ENCODE peak calls at places on chromosomes 4 and X, in nine cellular contexts. I, B, N, W, U, G, X, A and F are unnamed samples.

GRCh38 chr4:145436793-145437192 is 44.9 kb upstream of the SMAD1 start:
- DNase-seq in A (no peak), W (no peak), B (no peak), U (no peak), G (no peak), X (no peak), N (no peak), I (no peak), F (no peak)

GRCh38 chrX:1610736-1611135 is 4.1 kb upstream of the ASMT start:
- DNase-seq in A (no peak), G (no peak), U (no peak), W (no peak), N (no peak), B (no peak), I (no peak), X (no peak), F (no peak)

GRCh38 chr4:75916091-75916661 is 13.9 kb upstream of the PPEF2 start:
- DNase-seq in A (peak; percentile 52), U (no peak), I (peak; percentile 65), W (peak; percentile 49), G (no peak), X (no peak), N (no peak), B (no peak), F (no peak)

GRCh38 chr4:3676196-3676595 is 90.0 kb upstream of the ADRA2C start:
- DNase-seq in B (no peak), W (no peak), A (no peak), G (no peak), N (peak; percentile 65), U (no peak), X (no peak), I (no peak), F (peak; percentile 70)

GRCh38 chrX:574355-574754 is 56.2 kb upstream of the SHOX start:
- DNase-seq in X (no peak), I (no peak), U (no peak), N (no peak), A (no peak), W (peak; percentile 11), G (no peak), B (no peak), F (no peak)

GRCh38 chr4:73603854-73604584 is 16.2 kb downstream of the RASSF6 start:
- DNase-seq in G (no peak), N (no peak), I (peak; percentile 42), W (no peak), A (peak; percentile 18), X (no peak), B (no peak), U (no peak), F (no peak)

GRCh38 chr4:184485279-184485678 is 10.9 kb upstream of the IRF2 start:
- DNase-seq in A (no peak), G (no peak), I (no peak), B (no peak), N (no peak), W (no peak), X (no peak), U (no peak), F (no peak)

GRCh38 chr4:177079327-177079726 is 230.3 kb upstream of the NEIL3 start:
- DNase-seq in X (no peak), W (no peak), U (no peak), I (no peak), G (no peak), A (no peak), N (no peak), B (no peak), F (no peak)

GRCh38 chrX:116732214-116732613 is 269.4 kb upstream of the CT83 start:
- DNase-seq in G (no peak), N (no peak), W (no peak), U (no peak), I (no peak), A (no peak), X (no peak), B (no peak), F (no peak)

GRCh38 chr4:4386736-4387392 is at the start of gene NSG1:
- DNase-seq in W (peak; percentile 73), B (no peak), A (peak; percentile 25), I (peak; percentile 58), N (no peak), X (no peak), U (peak; percentile 29), G (peak; percentile 12), F (peak; percentile 76)

GRCh38 chr4:123994917-123995316 is 598.3 kb downstream of the SPRY1 start:
- DNase-seq in A (no peak), G (no peak), I (no peak), W (no peak), N (no peak), X (no peak), B (no peak), U (no peak), F (no peak)

GRCh38 chr4:124000233-124000632 is 603.6 kb downstream of the SPRY1 start:
- DNase-seq in A (no peak), N (no peak), G (no peak), X (no peak), W (no peak), I (no peak), B (no peak), U (no peak), F (no peak)

GRCh38 chr4:123997736-123998449 is 601.3 kb downstream of the SPRY1 start:
- DNase-seq in U (no peak), N (no peak), W (no peak), A (no peak), B (no peak), I (no peak), X (no peak), G (no peak), F (no peak)

GRCh38 chr4:123995939-123996338 is 599.3 kb downstream of the SPRY1 start:
- DNase-seq in U (no peak), B (no peak), N (no peak), X (no peak), G (no peak), I (peak; percentile 78), W (no peak), A (no peak), F (no peak)

GRCh38 chr4:123997116-123997515 is 600.5 kb downstream of the SPRY1 start:
- DNase-seq in X (no peak), W (peak; percentile 82), A (no peak), N (no peak), I (no peak), U (no peak), B (no peak), G (no peak), F (no peak)
- TF ChIP-seq CTCF in X (no peak), W (no peak), A (no peak), N (no peak), I (no peak), U (no peak), B (no peak), G (no peak), F (peak; percentile 31)

DNA sequence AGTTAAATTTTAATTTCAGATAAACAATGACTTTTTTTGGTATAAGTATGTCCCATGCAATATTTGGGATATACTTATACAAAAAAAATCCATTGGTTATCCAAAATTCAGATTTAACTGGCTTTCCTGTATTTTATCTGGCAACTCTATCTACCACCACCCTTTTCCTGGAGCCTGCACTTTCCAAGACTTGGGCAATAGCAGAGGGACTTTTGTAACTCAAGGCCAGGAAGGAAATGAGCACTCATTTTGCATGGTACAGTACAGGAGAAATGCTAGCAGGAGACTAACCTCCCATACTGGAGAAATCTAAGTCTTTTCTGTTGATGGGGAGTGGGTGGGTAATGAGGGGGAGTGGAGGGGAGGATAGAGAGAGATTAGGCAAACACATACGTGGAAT is 37.7 kb upstream of the PLAC1 start:
- DNase-seq in N (no peak), B (no peak), W (no peak), X (no peak), U (no peak), I (peak; percentile 61), A (no peak), G (no peak), F (no peak)
- TF ChIP-seq CTCF in N (no peak), B (no peak), W (no peak), X (no peak), U (no peak), I (no peak), A (no peak), G (no peak), F (no peak)

GRCh38 chrX:134603806-134604700 is 54.2 kb downstream of the PLAC1 start:
- DNase-seq in N (no peak), W (no peak), X (peak; percentile 33), I (peak; percentile 90), A (no peak), U (no peak), G (no peak), B (no peak), F (no peak)
- TF ChIP-seq CTCF in N (no peak), W (no peak), X (peak; percentile 13), I (peak; percentile 39), A (no peak), U (no peak), G (no peak), B (no peak), F (peak; percentile 52)

DNA sequence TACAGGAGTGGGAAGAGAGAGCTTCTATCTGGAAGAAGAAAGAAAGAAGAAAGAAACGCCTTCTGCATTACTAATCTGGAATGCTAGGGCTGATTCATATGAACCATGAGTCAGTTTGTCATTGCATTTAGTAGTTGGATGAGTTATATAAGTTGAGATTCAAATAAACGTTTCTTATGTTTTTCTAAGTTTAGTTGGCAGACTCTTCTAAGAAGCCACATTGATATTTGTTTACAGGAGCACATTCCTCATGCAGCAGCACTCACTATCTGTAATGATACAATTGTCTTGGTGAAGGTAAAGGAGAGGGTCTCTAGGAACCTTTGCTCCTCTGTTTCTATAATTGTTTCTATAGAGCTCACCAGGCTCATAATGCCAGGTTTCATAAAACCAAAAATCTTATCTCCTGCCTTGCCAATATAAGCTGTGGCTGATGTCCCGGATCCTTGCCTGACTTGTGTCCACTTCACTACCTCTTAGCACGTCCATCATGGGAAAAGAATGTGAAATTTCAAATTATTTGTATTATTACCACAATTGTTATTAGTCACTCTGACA is 39.5 kb downstream of the HOPX start:
- DNase-seq in W (no peak), G (no peak), I (peak; percentile 90), U (no peak), B (no peak), N (no peak), X (no peak), A (no peak), F (no peak)
- TF ChIP-seq CTCF in W (no peak), G (no peak), I (no peak), U (no peak), B (peak; percentile 15), N (peak; percentile 39), X (no peak), A (no peak), F (peak; percentile 64)

GRCh38 chr4:98055800-98056501 is 87.3 kb downstream of the STPG2 start:
- DNase-seq in U (no peak), B (no peak), X (no peak), N (no peak), G (no peak), A (no peak), I (no peak), W (no peak), F (peak; percentile 59)
- TF ChIP-seq CTCF in U (no peak), B (no peak), X (no peak), N (no peak), G (no peak), A (no peak), I (no peak), W (no peak), F (no peak)